ENCODE peak calls at places on chromosome 22, in nine cellular contexts. W is T-cell; P is kidney epithelial cell; Z is amygdala; F is stimulated activated CD4-positive, alpha-beta T cell treated with anti-CD3 and anti-CD28 coated beads, Interleukin-2, amount 100 ng/mL, for 48 hours; L is BJ; Y is heart right ventricle; V is dorsolateral prefrontal cortex; X is GOT3. D is an unnamed sample.

GRCh38 chr22:47390026-47390970 is 627.8 kb downstream of the TBC1D22A start:
- DNase-seq in X (no peak), V (no peak), Y (no peak), W (no peak), P (no peak), F (no peak), Z (no peak), L (no peak), D (no peak)

GRCh38 chr22:31143537-31143936 is 3.2 kb upstream of the PLA2G3 start:
- DNase-seq in Y (no peak), W (no peak), P (no peak), Z (no peak), V (peak), F (no peak), L (no peak), X (no peak), D (no peak)

GRCh38 chr22:19177164-19178064 is 1.1 kb downstream of the SLC25A1 start:
- DNase-seq in V (no peak), Z (no peak), X (no peak), W (no peak), F (no peak), L (no peak), P (no peak), Y (no peak), D (no peak)

GRCh38 chr22:46587492-46588278 is 32.5 kb upstream of the GRAMD4 start:
- DNase-seq in Z (no peak), P (no peak), F (no peak), X (no peak), V (no peak), L (no peak), W (no peak), Y (peak), D (no peak)

GRCh38 chr22:49446145-49446758 is 381.4 kb downstream of the BRD1 start:
- DNase-seq in F (no peak), Z (no peak), L (no peak), V (no peak), W (no peak), X (no peak), Y (no peak), P (no peak), D (no peak)

GRCh38 chr22:22942511-22943329 is 55.1 kb downstream of the IGLL5 start:
- DNase-seq in P (no peak), L (no peak), Y (no peak), Z (no peak), V (peak), F (peak), W (peak), X (no peak), D (no peak)

GRCh38 chr22:28299760-28300159 is 379.9 kb downstream of the TTC28 start:
- DNase-seq in W (no peak), F (no peak), L (no peak), V (no peak), Z (no peak), P (no peak), X (no peak), Y (no peak), D (peak)

GRCh38 chr22:27877501-27877900 is 41.6 kb downstream of the PITPNB start:
- DNase-seq in X (no peak), V (no peak), Z (no peak), P (no peak), L (no peak), W (no peak), F (no peak), Y (no peak), D (no peak)

GRCh38 chr22:50671641-50672040 is 982 bp upstream of the SHANK3 start:
- DNase-seq in W (no peak), P (no peak), Z (no peak), X (no peak), Y (peak), L (no peak), V (peak), F (no peak), D (no peak)

GRCh38 chr22:42646569-42647525 is 2.3 kb downstream of the CYB5R3 start:
- DNase-seq in X (no peak), W (no peak), P (no peak), F (no peak), V (no peak), Z (no peak), L (no peak), Y (peak), D (no peak)

GRCh38 chr22:46848227-46848626 is 85.8 kb downstream of the TBC1D22A start:
- DNase-seq in V (no peak), L (no peak), W (no peak), F (no peak), X (no peak), Y (no peak), Z (no peak), P (no peak), D (no peak)

GRCh38 chr22:41539146-41540005 is 4.9 kb downstream of the POLR3H start:
- DNase-seq in Z (no peak), F (no peak), P (no peak), X (no peak), V (no peak), W (no peak), L (no peak), Y (no peak), D (no peak)

GRCh38 chr22:29146101-29146560 is 59.6 kb upstream of the EMID1 start:
- DNase-seq in X (no peak), P (no peak), Z (no peak), Y (no peak), W (no peak), F (no peak), L (no peak), V (no peak), D (no peak)

GRCh38 chr22:45226681-45227186 is 14.0 kb downstream of the KIAA0930 start:
- DNase-seq in Z (no peak), V (no peak), W (no peak), P (no peak), Y (no peak), F (no peak), L (no peak), X (no peak), D (no peak)

GRCh38 chr22:39482768-39483167 is 19.3 kb upstream of the MIEF1 start:
- DNase-seq in X (no peak), L (no peak), W (no peak), P (no peak), F (no peak), Y (no peak), V (no peak), Z (no peak), D (no peak)

GRCh38 chr22:50694099-50694498 is 21.5 kb downstream of the SHANK3 start:
- DNase-seq in Z (no peak), F (no peak), V (peak), L (no peak), P (no peak), Y (no peak), X (no peak), W (no peak), D (no peak)

GRCh38 chr22:41770715-41771452 is 29.6 kb upstream of the CCDC134 start:
- DNase-seq in V (no peak), L (no peak), Y (no peak), F (no peak), P (no peak), W (no peak), Z (no peak), X (no peak), D (no peak)

GRCh38 chr22:23778576-23778900 is 5.9 kb downstream of the MMP11 start:
- DNase-seq in F (no peak), P (no peak), V (no peak), Y (no peak), X (no peak), Z (no peak), L (no peak), W (no peak), D (no peak)

GRCh38 chr22:42296381-42296853 is 26.0 kb upstream of the TCF20 start:
- DNase-seq in W (peak), P (no peak), V (peak), X (no peak), Y (peak), F (no peak), L (no peak), Z (peak), D (no peak)

GRCh38 chr22:21038405-21038804 is 6.0 kb upstream of the SLC7A4 start:
- DNase-seq in Z (no peak), F (no peak), V (no peak), P (no peak), W (no peak), Y (no peak), L (no peak), X (no peak), D (no peak)

GRCh38 chr22:32622762-32623147 is 148.1 kb downstream of the FBXO7 start:
- DNase-seq in F (no peak), X (no peak), W (no peak), P (no peak), Z (no peak), L (no peak), Y (no peak), V (no peak), D (no peak)

GRCh38 chr22:30575011-30575671 is 676 bp upstream of the GAL3ST1 start:
- DNase-seq in V (peak), W (no peak), X (no peak), Y (peak), Z (peak), F (no peak), L (no peak), P (no peak), D (peak)

GRCh38 chr22:50186789-50187523 is 1.2 kb downstream of the TRABD start:
- DNase-seq in Y (peak), X (no peak), Z (no peak), F (no peak), P (no peak), W (no peak), V (no peak), L (no peak), D (no peak)

GRCh38 chr22:37559521-37559900 is 769 bp upstream of the CDC42EP1 start:
- DNase-seq in Y (no peak), P (no peak), X (no peak), V (no peak), W (no peak), Z (no peak), F (no peak), L (no peak), D (no peak)

GRCh38 chr22:49968831-49969661 is 8.5 kb downstream of the PIM3 start:
- DNase-seq in P (no peak), X (no peak), F (no peak), W (no peak), Y (peak), L (no peak), Z (no peak), V (peak), D (no peak)

GRCh38 chr22:32204211-32204855 is 540 bp downstream of the RFPL2 start:
- DNase-seq in X (no peak), F (no peak), L (no peak), V (peak), P (no peak), Z (no peak), Y (no peak), W (peak), D (no peak)

GRCh38 chr22:49838771-49839717 is 11.4 kb upstream of the BRD1 start:
- DNase-seq in V (no peak), W (peak), L (no peak), Z (no peak), P (no peak), Y (no peak), X (no peak), F (peak), D (no peak)

GRCh38 chr22:43213066-43213465 is 26.1 kb upstream of the TTLL12 start:
- DNase-seq in P (no peak), Y (no peak), X (no peak), V (no peak), W (no peak), L (no peak), Z (no peak), F (no peak), D (no peak)

D was measured in AG09309.